ENCODE peak calls at places on chromosomes 13 and 19, in ten cellular contexts. S, F, U, X, G, I, O, N, W and D are unnamed samples.

GRCh38 chr13:48160879-48161278 is 66.0 kb upstream of the MED4 start:
- DNase-seq in I (peak), O (peak), W (no peak), X (no peak), F (no peak), G (peak), U (peak), N (no peak), S (no peak), D (no peak)

GRCh38 chr13:50910483-50910805 is 853 bp downstream of the RNASEH2B start:
- DNase-seq in X (peak), I (peak), O (no peak), G (peak), W (no peak), S (peak), F (peak), U (peak), N (peak), D (no peak)

GRCh38 chr13:108270442-108270841 is 924 bp downstream of the TNFSF13B start:
- DNase-seq in X (no peak), N (no peak), U (peak), G (no peak), I (peak), O (no peak), W (no peak), S (no peak), F (no peak), D (no peak)

GRCh38 chr13:92991687-92992086 is 234.9 kb upstream of the GPC6 start:
- DNase-seq in X (no peak), W (no peak), F (no peak), I (no peak), S (no peak), G (no peak), O (no peak), U (no peak), N (no peak), D (no peak)

GRCh38 chr13:61954092-61954491 is 538.4 kb upstream of the PCDH20 start:
- DNase-seq in F (no peak), U (peak), G (no peak), N (peak), O (peak), W (no peak), X (no peak), I (peak), S (peak), D (no peak)

GRCh38 chr19:49488046-49488862 is 846 bp downstream of the RPL13A start:
- DNase-seq in G (no peak), N (peak), X (no peak), W (no peak), U (peak), S (no peak), O (no peak), F (no peak), I (no peak), D (no peak)

GRCh38 chr13:93736111-93736510 is 509.5 kb downstream of the GPC6 start:
- DNase-seq in S (no peak), N (no peak), W (no peak), U (peak), F (no peak), I (no peak), G (no peak), X (no peak), O (peak), D (no peak)

GRCh38 chr13:99590519-99591011 is 89.3 kb downstream of the TM9SF2 start:
- DNase-seq in O (no peak), X (no peak), S (no peak), U (peak), I (no peak), N (no peak), W (no peak), G (no peak), F (no peak), D (no peak)

GRCh38 chr13:26529441-26529840 is 28.0 kb upstream of the WASF3 start:
- DNase-seq in W (no peak), S (no peak), G (no peak), O (peak), U (peak), X (no peak), F (no peak), I (peak), N (peak), D (no peak)

GRCh38 chr19:29532097-29532496 is 6.3 kb downstream of the VSTM2B start:
- DNase-seq in I (no peak), F (no peak), U (no peak), G (no peak), S (no peak), W (no peak), O (no peak), X (no peak), N (peak), D (no peak)

GRCh38 chr13:63944896-63945295 is 2529.2 kb upstream of the PCDH20 start:
- DNase-seq in G (no peak), W (no peak), F (no peak), O (no peak), S (no peak), X (no peak), I (no peak), N (no peak), U (no peak), D (no peak)

GRCh38 chr19:14434157-14434501 is 1.0 kb downstream of the PKN1 start:
- DNase-seq in U (peak), F (no peak), N (no peak), X (no peak), I (no peak), S (peak), O (no peak), W (no peak), G (peak), D (no peak)

GRCh38 chr19:39405930-39406655 is 554 bp upstream of the ZFP36 start:
- DNase-seq in W (no peak), X (no peak), G (no peak), F (no peak), S (no peak), N (no peak), I (no peak), O (peak), U (peak), D (peak)

GRCh38 chr13:111112196-111112595 is 2.9 kb upstream of the ARHGEF7 start:
- DNase-seq in U (no peak), I (no peak), O (no peak), G (no peak), F (no peak), N (no peak), S (no peak), X (no peak), W (no peak), D (no peak)

GRCh38 chr19:4010808-4011110 is 3.2 kb downstream of the PIAS4 start:
- DNase-seq in U (no peak), O (no peak), I (no peak), N (no peak), X (no peak), G (no peak), F (no peak), S (no peak), W (no peak), D (no peak)

GRCh38 chr13:72782717-72783116 is 784 bp downstream of the PIBF1 start:
- DNase-seq in N (peak), I (no peak), F (no peak), O (peak), W (no peak), G (no peak), U (peak), S (no peak), X (no peak), D (no peak)

GRCh38 chr19:5002143-5002542 is 33.2 kb downstream of the KDM4B start:
- DNase-seq in F (no peak), O (peak), I (no peak), S (no peak), X (no peak), W (no peak), N (no peak), U (peak), G (peak), D (no peak)

GRCh38 chr19:5262721-5263120 is 77.9 kb downstream of the PTPRS start:
- DNase-seq in N (no peak), U (no peak), X (no peak), F (no peak), O (no peak), S (no peak), G (no peak), W (no peak), I (no peak), D (no peak)

GRCh38 chr13:44364601-44365000 is 9.0 kb upstream of the SERP2 start:
- DNase-seq in W (no peak), F (no peak), X (no peak), S (no peak), G (peak), U (peak), N (peak), O (peak), I (peak), D (no peak)

GRCh38 chr19:38842439-38843174 is 7.2 kb downstream of the HNRNPL start:
- DNase-seq in F (no peak), I (no peak), O (no peak), G (no peak), W (no peak), N (no peak), S (no peak), U (no peak), X (no peak), D (peak)

GRCh38 chr13:85601526-85601925 is 197.7 kb downstream of the SLITRK6 start:
- DNase-seq in X (no peak), S (no peak), I (no peak), N (no peak), U (no peak), G (no peak), F (no peak), O (peak), W (no peak), D (no peak)

GRCh38 chr19:19021115-19021514 is 12.2 kb downstream of the SUGP2 start:
- DNase-seq in G (peak), I (peak), N (no peak), F (no peak), X (no peak), O (peak), W (no peak), S (no peak), U (peak), D (no peak)

GRCh38 chr13:74200081-74200480 is 65.9 kb upstream of the KLF12 start:
- DNase-seq in W (no peak), O (no peak), I (no peak), G (no peak), U (peak), N (no peak), F (no peak), X (no peak), S (no peak), D (no peak)

GRCh38 chr19:8030906-8031305 is 21.7 kb upstream of the CCL25 start:
- DNase-seq in O (no peak), N (no peak), W (no peak), X (no peak), S (no peak), U (peak), G (no peak), F (no peak), I (no peak), D (no peak)

GRCh38 chr19:47003611-47003935 is 16.1 kb upstream of the NPAS1 start:
- DNase-seq in S (no peak), F (no peak), N (no peak), G (no peak), X (no peak), O (no peak), W (no peak), U (peak), I (no peak), D (no peak)

GRCh38 chr13:28097503-28097902 is 2.9 kb downstream of the FLT3 start:
- DNase-seq in U (no peak), W (no peak), N (no peak), X (no peak), S (no peak), G (no peak), I (no peak), O (no peak), F (no peak), D (no peak)

GRCh38 chr13:46492946-46493345 is 60.0 kb upstream of the LRCH1 start:
- DNase-seq in W (no peak), G (no peak), O (peak), X (no peak), F (no peak), N (peak), I (peak), S (peak), U (peak), D (no peak)

GRCh38 chr13:99955747-99956472 is 15.7 kb downstream of the ZIC5 start:
- DNase-seq in X (no peak), N (peak), S (no peak), G (no peak), W (no peak), I (no peak), F (no peak), U (peak), O (no peak), D (no peak)